ENCODE peak calls at places on chromosomes 1 and 21, in four cellular contexts. V, H, Q and P are unnamed samples.
A peak's percentile ranks its signal among the peaks of the same experiment; 100 is the strongest.

GRCh38 chr1:72371259-72372035 is 89.1 kb upstream of the NEGR1 start:
- DNase-seq in V (no peak), H (no peak), Q (no peak), P (no peak)

GRCh38 chr1:35461966-35462651 is 95.1 kb downstream of the KIAA0319L start:
- DNase-seq in V (no peak), H (peak; percentile 59), Q (no peak), P (no peak)

GRCh38 chr1:199084293-199084692 is 445.5 kb downstream of the PTPRC start:
- DNase-seq in V (no peak), H (no peak), Q (no peak), P (no peak)

GRCh38 chr1:198072177-198072576 is 84.6 kb upstream of the NEK7 start:
- DNase-seq in V (no peak), H (no peak), Q (no peak), P (no peak)

GRCh38 chr21:35394634-35395369 is 345.7 kb upstream of the RUNX1 start:
- DNase-seq in V (peak; percentile 54), H (no peak), Q (no peak), P (no peak)

GRCh38 chr1:180249725-180250498 is 19.8 kb downstream of the LHX4 start:
- DNase-seq in V (no peak), H (no peak), Q (no peak), P (no peak)

GRCh38 chr21:41808094-41808493 is 41.2 kb upstream of the RIPK4 start:
- DNase-seq in V (no peak), H (no peak), Q (no peak), P (no peak)

GRCh38 chr1:109089242-109090015 is 1.1 kb upstream of the TMEM167B start:
- DNase-seq in V (peak; percentile 87), H (no peak), Q (peak; percentile 81), P (no peak)

GRCh38 chr1:189805735-189806134 is 671.9 kb downstream of the BRINP3 start:
- DNase-seq in V (no peak), H (no peak), Q (no peak), P (no peak)

GRCh38 chr1:180611016-180611930 is 20.5 kb upstream of the XPR1 start:
- DNase-seq in V (no peak), H (no peak), Q (peak; percentile 79), P (no peak)

GRCh38 chr1:97097404-97097925 is 375.9 kb downstream of the PTBP2 start:
- DNase-seq in V (no peak), H (no peak), Q (no peak), P (no peak)

GRCh38 chr1:112370981-112371380 is 25.0 kb upstream of the CTTNBP2NL start:
- DNase-seq in V (no peak), H (no peak), Q (no peak), P (no peak)

GRCh38 chr1:228289239-228289849 is 81.5 kb downstream of the OBSCN start:
- DNase-seq in V (no peak), H (no peak), Q (no peak), P (no peak)

GRCh38 chr1:33876970-33877680 is 13.2 kb downstream of the HMGB4 start:
- DNase-seq in V (no peak), H (no peak), Q (no peak), P (no peak)

GRCh38 chr1:150810958-150811676 is 3.1 kb upstream of the CTSK start:
- DNase-seq in V (no peak), H (no peak), Q (no peak), P (no peak)

GRCh38 chr1:3703786-3704396 is 48.4 kb upstream of the CCDC27 start:
- DNase-seq in V (no peak), H (no peak), Q (no peak), P (no peak)

GRCh38 chr1:240021709-240022108 is 70.0 kb upstream of the FMN2 start:
- DNase-seq in V (no peak), H (no peak), Q (no peak), P (no peak)

GRCh38 chr1:11692899-11693590 is 1.5 kb downstream of the DRAXIN start:
- DNase-seq in V (no peak), H (no peak), Q (peak; percentile 56), P (no peak)

GRCh38 chr21:37119421-37120218 is 46.6 kb downstream of the TTC3 start:
- DNase-seq in V (peak; percentile 12), H (no peak), Q (no peak), P (peak; percentile 37)

GRCh38 chr21:46414965-46415275 is 43.8 kb upstream of the DIP2A start:
- DNase-seq in V (no peak), H (no peak), Q (no peak), P (no peak)

GRCh38 chr1:204962742-204963632 is 80.0 kb upstream of the CNTN2 start:
- DNase-seq in V (no peak), H (peak; percentile 11), Q (no peak), P (no peak)

GRCh38 chr1:5903680-5904079 is 88.5 kb downstream of the NPHP4 start:
- DNase-seq in V (no peak), H (no peak), Q (no peak), P (no peak)

GRCh38 chr1:205350626-205351235 is 6.0 kb downstream of the KLHDC8A start:
- DNase-seq in V (peak; percentile 18), H (no peak), Q (no peak), P (peak; percentile 42)

GRCh38 chr1:118366296-118366695 is 181.3 kb upstream of the SPAG17 start:
- DNase-seq in V (no peak), H (no peak), Q (no peak), P (no peak)

GRCh38 chr1:40879487-40880175 is 17.5 kb upstream of the CITED4 start:
- DNase-seq in V (no peak), H (no peak), Q (no peak), P (no peak)

GRCh38 chr21:45030637-45031218 is 43.7 kb upstream of the ADARB1 start:
- DNase-seq in V (no peak), H (no peak), Q (no peak), P (no peak)

GRCh38 chr21:45293214-45293725 is 5.6 kb upstream of the POFUT2 start:
- DNase-seq in V (no peak), H (no peak), Q (no peak), P (no peak)

GRCh38 chr1:55070765-55071164 is 31.4 kb downstream of the PCSK9 start:
- DNase-seq in V (no peak), H (no peak), Q (no peak), P (no peak)

GRCh38 chr1:5658340-5659316 is 333.6 kb downstream of the NPHP4 start:
- DNase-seq in V (no peak), H (no peak), Q (no peak), P (no peak)

GRCh38 chr1:235409045-235409820 is 42.0 kb downstream of the TBCE start:
- DNase-seq in V (peak; percentile 93), H (no peak), Q (no peak), P (no peak)

GRCh38 chr1:51048670-51049069 is 53.4 kb upstream of the C1orf185 start:
- DNase-seq in V (no peak), H (no peak), Q (no peak), P (no peak)

GRCh38 chr1:205602118-205602517 is 29.7 kb downstream of the ELK4 start:
- DNase-seq in V (no peak), H (no peak), Q (no peak), P (no peak)

GRCh38 chr1:47554082-47554481 is 116.2 kb downstream of the FOXD2 start:
- DNase-seq in V (no peak), H (no peak), Q (no peak), P (no peak)

GRCh38 chr1:53266038-53266437 is 27.7 kb upstream of the MAGOH start:
- DNase-seq in V (peak; percentile 17), H (no peak), Q (peak; percentile 35), P (no peak)

GRCh38 chr1:53265581-53265980 is 27.3 kb upstream of the MAGOH start:
- DNase-seq in V (no peak), H (no peak), Q (no peak), P (no peak)

GRCh38 chr1:53262000-53262399 is 23.7 kb upstream of the MAGOH start:
- DNase-seq in V (no peak), H (no peak), Q (no peak), P (no peak)

GRCh38 chr1:53260631-53261247 is 22.4 kb upstream of the MAGOH start:
- DNase-seq in V (no peak), H (no peak), Q (no peak), P (no peak)

DNA sequence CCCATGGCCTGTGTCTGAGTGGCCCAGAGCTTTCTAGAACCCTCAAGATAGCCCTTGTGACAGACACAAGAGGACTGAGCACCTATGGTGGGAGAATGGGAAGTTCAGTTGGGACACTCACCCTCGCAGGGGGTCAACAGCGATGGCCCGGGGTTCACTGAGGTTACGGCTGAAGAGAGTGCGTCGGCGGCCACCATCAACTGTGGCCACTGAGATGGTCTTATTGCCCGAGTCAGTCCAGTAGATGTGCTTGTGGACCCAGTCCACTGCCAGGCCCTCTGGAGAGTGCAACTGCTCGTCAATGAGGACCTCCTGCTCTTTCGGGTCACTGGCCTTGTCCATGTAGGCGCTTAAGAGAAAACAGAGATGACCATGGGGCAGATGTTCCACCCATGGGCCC is 25.7 kb upstream of the MAGOH start:
- DNase-seq in V (no peak), H (no peak), Q (no peak), P (no peak)
- TF ChIP-seq CBFB in V (no peak), H (no peak), Q (no peak), P (no peak)

DNA sequence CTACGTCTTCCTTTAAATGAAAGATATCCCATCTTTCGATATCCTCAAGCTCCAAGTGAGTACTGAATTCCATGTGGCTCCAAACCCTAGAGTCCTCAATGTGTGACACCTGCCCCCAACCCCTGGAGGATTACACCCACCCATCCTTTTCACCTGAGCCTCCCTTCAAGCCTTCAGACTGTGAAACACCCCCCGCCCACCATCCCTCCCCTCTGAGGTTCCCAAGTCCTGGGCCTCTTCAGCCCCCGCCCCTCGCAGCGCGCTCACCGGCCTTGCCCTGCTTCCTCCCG is 430 bp downstream of the PYGO2 start:
- DNase-seq in V (peak; percentile 65), H (no peak), Q (peak; percentile 92), P (no peak)
- TF ChIP-seq CBFB in V (no peak), H (no peak), Q (no peak), P (no peak)

GRCh38 chr1:44236873-44237272 is 23.6 kb downstream of the DMAP1 start:
- DNase-seq in V (no peak), H (no peak), Q (no peak), P (no peak)
- TF ChIP-seq CBFB in V (no peak), H (no peak), Q (no peak), P (no peak)

GRCh38 chr21:43921979-43922945 is 57.2 kb downstream of the AGPAT3 start:
- DNase-seq in V (no peak), H (peak; percentile 69), Q (peak; percentile 89), P (no peak)
- TF ChIP-seq CBFB in V (no peak), H (no peak), Q (no peak), P (no peak)

DNA sequence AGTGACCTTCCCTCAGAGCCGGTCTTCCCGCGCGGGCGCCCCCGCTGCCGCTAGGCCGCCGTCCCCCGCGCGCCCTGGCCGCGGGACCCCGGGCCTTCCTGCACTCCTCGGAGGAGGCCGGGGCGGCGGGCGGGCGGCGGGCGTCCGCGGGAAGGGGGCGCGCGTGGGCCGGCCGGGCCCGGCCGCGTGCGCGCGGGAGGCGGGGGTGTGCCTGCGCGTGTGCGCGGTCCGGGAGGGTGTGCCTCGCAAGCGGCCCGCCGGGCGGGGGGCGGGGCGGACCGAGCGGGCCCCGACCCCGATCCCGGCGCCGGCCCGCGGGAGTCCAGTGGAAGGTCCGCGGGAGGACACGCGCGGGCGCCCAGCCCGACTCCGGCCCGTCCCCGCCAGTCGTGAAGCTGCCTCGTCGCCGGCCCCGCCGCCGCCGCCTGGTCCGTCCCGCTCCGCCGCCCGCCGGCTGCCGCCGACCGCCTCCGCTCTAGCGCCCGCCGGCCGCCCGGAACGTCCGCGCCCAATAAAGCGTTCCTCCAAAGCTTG is 438 bp downstream of the MRPS6 start:
- DNase-seq in V (no peak), H (no peak), Q (peak; percentile 89), P (peak; percentile 29)
- TF ChIP-seq CBFB in V (no peak), H (no peak), Q (no peak), P (no peak)